ENCODE peak calls at places on chromosome 4, in five cellular contexts. One of them, this sample, is unnamed.

GRCh38 chr4:55116450-55116849 is 8.9 kb downstream of the KDR start:
- DNase-seq in vagina: no peak
- DNase-seq in stimulated activated CD8-positive, alpha-beta memory T cell treated with anti-CD3 and anti-CD28 coated beads, Interleukin-2, amount 100 ng/mL, for 48 hours: no peak
- DNase-seq in GM06990: no peak
- DNase-seq in Calu3: no peak
- DNase-seq in this sample: no peak

GRCh38 chr4:37976513-37976912 is 16.3 kb downstream of the PTTG2 start:
- DNase-seq in GM06990: no peak
- DNase-seq in Calu3: no peak
- DNase-seq in vagina: no peak
- DNase-seq in stimulated activated CD8-positive, alpha-beta memory T cell treated with anti-CD3 and anti-CD28 coated beads, Interleukin-2, amount 100 ng/mL, for 48 hours: no peak
- DNase-seq in this sample: no peak

GRCh38 chr4:2829933-2830451 is 13.7 kb upstream of the ADD1 start:
- DNase-seq in vagina: no peak
- DNase-seq in stimulated activated CD8-positive, alpha-beta memory T cell treated with anti-CD3 and anti-CD28 coated beads, Interleukin-2, amount 100 ng/mL, for 48 hours: no peak
- DNase-seq in GM06990: no peak
- DNase-seq in Calu3: no peak
- DNase-seq in this sample: peak

GRCh38 chr4:155924637-155925036 is 21.1 kb downstream of the TDO2 start:
- DNase-seq in GM06990: no peak
- DNase-seq in stimulated activated CD8-positive, alpha-beta memory T cell treated with anti-CD3 and anti-CD28 coated beads, Interleukin-2, amount 100 ng/mL, for 48 hours: no peak
- DNase-seq in vagina: no peak
- DNase-seq in Calu3: no peak
- DNase-seq in this sample: no peak

GRCh38 chr4:4625488-4625887 is 83.6 kb upstream of the STX18 start:
- DNase-seq in GM06990: no peak
- DNase-seq in stimulated activated CD8-positive, alpha-beta memory T cell treated with anti-CD3 and anti-CD28 coated beads, Interleukin-2, amount 100 ng/mL, for 48 hours: no peak
- DNase-seq in vagina: no peak
- DNase-seq in Calu3: no peak
- DNase-seq in this sample: no peak

GRCh38 chr4:67721317-67721769 is 20.4 kb upstream of the UBA6 start:
- DNase-seq in Calu3: no peak
- DNase-seq in vagina: no peak
- DNase-seq in stimulated activated CD8-positive, alpha-beta memory T cell treated with anti-CD3 and anti-CD28 coated beads, Interleukin-2, amount 100 ng/mL, for 48 hours: no peak
- DNase-seq in GM06990: no peak
- DNase-seq in this sample: no peak

GRCh38 chr4:13902141-13902540 is 274.6 kb upstream of the BOD1L1 start:
- DNase-seq in stimulated activated CD8-positive, alpha-beta memory T cell treated with anti-CD3 and anti-CD28 coated beads, Interleukin-2, amount 100 ng/mL, for 48 hours: no peak
- DNase-seq in vagina: no peak
- DNase-seq in GM06990: no peak
- DNase-seq in Calu3: no peak
- DNase-seq in this sample: no peak

GRCh38 chr4:1473718-1474117 is 67.5 kb upstream of the NKX1-1 start:
- DNase-seq in GM06990: no peak
- DNase-seq in vagina: no peak
- DNase-seq in Calu3: no peak
- DNase-seq in stimulated activated CD8-positive, alpha-beta memory T cell treated with anti-CD3 and anti-CD28 coated beads, Interleukin-2, amount 100 ng/mL, for 48 hours: no peak
- DNase-seq in this sample: no peak

GRCh38 chr4:109547394-109547793 is 12.7 kb upstream of the MCUB start:
- DNase-seq in stimulated activated CD8-positive, alpha-beta memory T cell treated with anti-CD3 and anti-CD28 coated beads, Interleukin-2, amount 100 ng/mL, for 48 hours: no peak
- DNase-seq in Calu3: no peak
- DNase-seq in GM06990: no peak
- DNase-seq in vagina: no peak
- DNase-seq in this sample: no peak

GRCh38 chr4:45317276-45317675 is 590.9 kb upstream of the GNPDA2 start:
- DNase-seq in vagina: no peak
- DNase-seq in GM06990: no peak
- DNase-seq in Calu3: no peak
- DNase-seq in stimulated activated CD8-positive, alpha-beta memory T cell treated with anti-CD3 and anti-CD28 coated beads, Interleukin-2, amount 100 ng/mL, for 48 hours: no peak
- DNase-seq in this sample: no peak